ENCODE peak calls at places on chromosomes 13 and 19, in seven cellular contexts. H is HT-29, J is AG04450, W is dorsolateral prefrontal cortex, K is lower leg skin, P is cardiac muscle cell, C is aorta. S is an unnamed sample.
A peak's percentile ranks its signal among the peaks of the same experiment; 100 is the strongest.

GRCh38 chr13:87234981-87235380 is 436.2 kb upstream of the SLITRK5 start:
- DNase-seq in J (no peak), C (no peak), P (peak; percentile 17), K (no peak), W (no peak), H (no peak), S (no peak)

GRCh38 chr19:16608290-16608704 is 19.7 kb downstream of the MED26 start:
- DNase-seq in P (peak; percentile 90), W (no peak), C (no peak), J (peak; percentile 56), H (no peak), K (no peak), S (peak; percentile 29)

GRCh38 chr19:4044927-4045557 is 21.7 kb downstream of the ZBTB7A start:
- DNase-seq in P (no peak), C (no peak), K (peak; percentile 80), H (no peak), W (no peak), J (no peak), S (no peak)

GRCh38 chr19:39826311-39826945 is 7.5 kb downstream of the DYRK1B start:
- DNase-seq in W (no peak), H (no peak), C (no peak), K (no peak), P (no peak), J (no peak), S (no peak)

GRCh38 chr13:109131698-109132257 is 502.4 kb downstream of the MYO16 start:
- DNase-seq in H (no peak), J (no peak), W (no peak), P (peak; percentile 37), K (no peak), C (no peak), S (no peak)

GRCh38 chr13:44459674-44460073 is 86.0 kb downstream of the SERP2 start:
- DNase-seq in W (no peak), H (no peak), P (no peak), K (no peak), J (no peak), C (no peak), S (no peak)

GRCh38 chr19:3516675-3517207 is 10.6 kb downstream of the FZR1 start:
- DNase-seq in H (no peak), C (no peak), J (no peak), P (no peak), W (no peak), K (no peak), S (no peak)

GRCh38 chr13:46684287-46685001 is 112.5 kb downstream of the ESD start:
- DNase-seq in W (no peak), P (peak; percentile 70), K (no peak), C (no peak), J (no peak), H (peak; percentile 22), S (no peak)

GRCh38 chr19:1969176-1970002 is 28.4 kb downstream of the CSNK1G2 start:
- DNase-seq in P (no peak), W (no peak), C (no peak), J (no peak), H (no peak), K (no peak), S (no peak)

GRCh38 chr19:46862974-46863632 is 2.3 kb downstream of the ARHGAP35 start:
- DNase-seq in H (no peak), C (no peak), P (no peak), K (peak; percentile 83), J (no peak), W (no peak), S (no peak)

GRCh38 chr13:113152894-113153809 is 5.3 kb upstream of the PROZ start:
- DNase-seq in J (no peak), H (no peak), W (peak; percentile 44), C (peak; percentile 68), K (peak; percentile 92), P (peak; percentile 68), S (peak; percentile 4)

GRCh38 chr13:24011266-24011665 is 114.0 kb upstream of the C1QTNF9B start:
- DNase-seq in P (no peak), C (no peak), W (no peak), H (no peak), K (no peak), J (no peak), S (no peak)

GRCh38 chr13:75694742-75695141 is 58.6 kb downstream of the LMO7 start:
- DNase-seq in H (no peak), P (no peak), C (no peak), W (no peak), J (no peak), K (no peak), S (no peak)